ENCODE peak calls at places on chromosomes 11 and 22, in four cellular contexts. One of them, this sample, is unnamed.
A peak's percentile ranks its signal among the peaks of the same experiment; 100 is the strongest.

GRCh38 chr22:39545310-39546063 is 12.9 kb upstream of the RPS19BP1 start:
- DNase-seq in mammary epithelial cell: peak; percentile 32
- DNase-seq in pancreas: no peak
- DNase-seq in OCI-LY7: no peak
- DNase-seq in this sample: peak; percentile 76

GRCh38 chr11:91158901-91159537 is 936.2 kb upstream of the CHORDC1 start:
- DNase-seq in mammary epithelial cell: peak; percentile 42
- DNase-seq in pancreas: no peak
- DNase-seq in OCI-LY7: no peak
- DNase-seq in this sample: no peak

GRCh38 chr11:30586251-30587144 is at the start of gene MPPED2:
- DNase-seq in mammary epithelial cell: no peak
- DNase-seq in pancreas: peak; percentile 85
- DNase-seq in OCI-LY7: no peak
- DNase-seq in this sample: peak; percentile 55

GRCh38 chr11:11119917-11120316 is 233.1 kb downstream of the CSNK2A3 start:
- DNase-seq in mammary epithelial cell: no peak
- DNase-seq in pancreas: no peak
- DNase-seq in OCI-LY7: no peak
- DNase-seq in this sample: no peak

GRCh38 chr22:32996276-32996675 is 61.9 kb downstream of the SYN3 start:
- DNase-seq in mammary epithelial cell: no peak
- DNase-seq in pancreas: no peak
- DNase-seq in OCI-LY7: no peak
- DNase-seq in this sample: no peak

GRCh38 chr22:29195118-29195963 is 10.4 kb upstream of the EMID1 start:
- DNase-seq in mammary epithelial cell: no peak
- DNase-seq in pancreas: peak; percentile 17
- DNase-seq in OCI-LY7: no peak
- DNase-seq in this sample: no peak

GRCh38 chr11:130514316-130514715 is 65.9 kb downstream of the ADAMTS15 start:
- DNase-seq in mammary epithelial cell: no peak
- DNase-seq in pancreas: no peak
- DNase-seq in OCI-LY7: no peak
- DNase-seq in this sample: no peak

GRCh38 chr11:61728940-61729219 is 23.6 kb upstream of the MYRF start:
- DNase-seq in mammary epithelial cell: peak; percentile 77
- DNase-seq in pancreas: no peak
- DNase-seq in OCI-LY7: no peak
- DNase-seq in this sample: no peak

GRCh38 chr11:118149493-118149892 is 3.1 kb downstream of the SCN4B start:
- DNase-seq in mammary epithelial cell: no peak
- DNase-seq in pancreas: no peak
- DNase-seq in OCI-LY7: no peak
- DNase-seq in this sample: no peak

GRCh38 chr11:93005239-93005638 is 35.8 kb downstream of the MTNR1B start:
- DNase-seq in mammary epithelial cell: peak; percentile 86
- DNase-seq in pancreas: no peak
- DNase-seq in OCI-LY7: no peak
- DNase-seq in this sample: no peak

GRCh38 chr11:120025606-120026335 is 112.1 kb downstream of the TRIM29 start:
- DNase-seq in mammary epithelial cell: no peak
- DNase-seq in pancreas: no peak
- DNase-seq in OCI-LY7: no peak
- DNase-seq in this sample: no peak

GRCh38 chr22:39293766-39294368 is 25.6 kb downstream of the RPL3 start:
- DNase-seq in mammary epithelial cell: no peak
- DNase-seq in pancreas: peak; percentile 58
- DNase-seq in OCI-LY7: no peak
- DNase-seq in this sample: no peak

GRCh38 chr22:19111584-19111983 is 10.6 kb downstream of the DGCR2 start:
- DNase-seq in mammary epithelial cell: no peak
- DNase-seq in pancreas: no peak
- DNase-seq in OCI-LY7: no peak
- DNase-seq in this sample: no peak

GRCh38 chr11:6402561-6402981 is 12.3 kb downstream of the SMPD1 start:
- DNase-seq in mammary epithelial cell: no peak
- DNase-seq in pancreas: no peak
- DNase-seq in OCI-LY7: peak; percentile 95
- DNase-seq in this sample: peak; percentile 45

DNA sequence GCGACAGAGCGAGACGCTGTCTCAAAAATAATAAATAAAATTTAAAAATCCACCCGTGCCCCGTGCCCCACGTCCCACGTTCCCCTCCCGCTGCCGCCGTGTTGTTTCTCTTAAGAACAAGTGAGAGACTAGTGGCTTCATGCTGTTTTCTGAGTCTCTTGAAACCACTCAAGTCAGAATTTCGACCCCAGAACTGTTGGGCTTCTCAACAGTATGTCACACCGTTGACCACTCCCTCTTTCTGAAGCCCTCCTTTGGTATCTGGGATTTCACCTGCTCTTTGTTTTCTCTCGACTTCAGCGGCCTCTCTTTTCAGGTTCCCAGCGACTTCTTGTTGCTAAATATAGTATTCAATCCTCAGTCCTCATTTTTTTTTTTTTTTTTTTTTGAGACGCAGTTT is 974 bp downstream of the PPIL2 start:
- DNase-seq in mammary epithelial cell: no peak
- DNase-seq in pancreas: no peak
- DNase-seq in OCI-LY7: no peak
- DNase-seq in this sample: no peak
- H3K4me3 ChIP-seq in mammary epithelial cell: peak overlapping the region; percentile 81
- H3K4me3 ChIP-seq in pancreas: peak overlapping the region; percentile 60
- H3K4me3 ChIP-seq in OCI-LY7: peak overlapping the region; percentile 93
- H3K4me3 ChIP-seq in this sample: peak overlapping the region; percentile 6

DNA sequence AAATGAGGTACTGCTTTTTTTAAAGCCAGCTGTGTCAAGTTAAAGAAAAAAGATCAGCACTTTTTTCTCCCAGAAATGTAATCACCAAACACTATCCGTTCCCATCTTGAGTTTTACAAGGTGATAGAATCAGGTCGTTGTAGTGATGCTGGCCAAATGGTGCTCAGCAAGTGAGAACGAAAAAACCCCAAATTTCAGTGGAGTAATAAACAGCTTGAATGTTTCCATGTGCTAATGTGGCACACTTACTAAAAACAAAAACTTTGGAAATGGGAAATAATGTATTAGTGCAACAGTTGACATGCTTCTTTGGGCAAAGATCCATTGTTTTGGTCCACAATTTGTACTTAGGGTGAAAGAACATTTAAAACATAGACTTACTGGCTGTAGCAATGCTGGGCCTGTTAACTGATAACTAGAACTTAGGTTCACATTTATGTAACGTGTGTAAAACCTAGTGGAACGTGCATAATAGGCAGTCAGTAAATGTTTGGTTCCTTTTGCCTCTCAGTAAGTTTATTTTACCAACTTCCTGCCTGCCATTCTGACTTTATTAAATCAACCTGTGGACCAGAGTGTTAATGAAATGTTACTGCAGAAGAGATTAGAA is 15.4 kb upstream of the GDPD4 start:
- DNase-seq in mammary epithelial cell: no peak
- DNase-seq in pancreas: no peak
- DNase-seq in OCI-LY7: no peak
- DNase-seq in this sample: no peak
- H3K4me3 ChIP-seq in mammary epithelial cell: no peak overlapping the region
- H3K4me3 ChIP-seq in pancreas: no peak overlapping the region
- H3K4me3 ChIP-seq in OCI-LY7: no peak overlapping the region
- H3K4me3 ChIP-seq in this sample: no peak overlapping the region

GRCh38 chr11:122979815-122980656 is 1.6 kb downstream of the BSX start:
- DNase-seq in mammary epithelial cell: no peak
- DNase-seq in pancreas: no peak
- DNase-seq in OCI-LY7: no peak
- DNase-seq in this sample: no peak
- H3K4me3 ChIP-seq in mammary epithelial cell: no peak overlapping the region
- H3K4me3 ChIP-seq in pancreas: no peak overlapping the region
- H3K4me3 ChIP-seq in OCI-LY7: no peak overlapping the region
- H3K4me3 ChIP-seq in this sample: no peak overlapping the region

DNA sequence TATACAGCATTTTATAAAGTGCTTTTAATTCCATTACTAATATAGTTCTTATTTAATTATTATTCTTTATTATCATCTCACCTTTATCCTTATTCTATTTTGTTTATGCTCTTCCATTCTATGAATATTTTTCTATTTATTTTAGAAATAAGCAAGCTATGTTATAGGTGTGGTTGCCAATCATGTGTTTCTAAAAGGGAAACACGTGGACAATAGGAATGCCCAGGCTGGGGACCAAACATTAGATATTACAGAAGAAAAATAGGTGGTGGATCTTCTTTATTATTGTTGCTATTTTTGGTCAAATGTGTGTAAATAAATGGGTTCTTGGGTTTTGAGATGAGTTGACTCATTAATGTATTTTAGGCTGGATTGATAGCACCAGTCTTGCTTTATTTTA is 438.3 kb downstream of the RAB38 start:
- DNase-seq in mammary epithelial cell: no peak
- DNase-seq in pancreas: no peak
- DNase-seq in OCI-LY7: no peak
- DNase-seq in this sample: no peak
- H3K4me3 ChIP-seq in mammary epithelial cell: no peak overlapping the region
- H3K4me3 ChIP-seq in pancreas: no peak overlapping the region
- H3K4me3 ChIP-seq in OCI-LY7: no peak overlapping the region
- H3K4me3 ChIP-seq in this sample: no peak overlapping the region

DNA sequence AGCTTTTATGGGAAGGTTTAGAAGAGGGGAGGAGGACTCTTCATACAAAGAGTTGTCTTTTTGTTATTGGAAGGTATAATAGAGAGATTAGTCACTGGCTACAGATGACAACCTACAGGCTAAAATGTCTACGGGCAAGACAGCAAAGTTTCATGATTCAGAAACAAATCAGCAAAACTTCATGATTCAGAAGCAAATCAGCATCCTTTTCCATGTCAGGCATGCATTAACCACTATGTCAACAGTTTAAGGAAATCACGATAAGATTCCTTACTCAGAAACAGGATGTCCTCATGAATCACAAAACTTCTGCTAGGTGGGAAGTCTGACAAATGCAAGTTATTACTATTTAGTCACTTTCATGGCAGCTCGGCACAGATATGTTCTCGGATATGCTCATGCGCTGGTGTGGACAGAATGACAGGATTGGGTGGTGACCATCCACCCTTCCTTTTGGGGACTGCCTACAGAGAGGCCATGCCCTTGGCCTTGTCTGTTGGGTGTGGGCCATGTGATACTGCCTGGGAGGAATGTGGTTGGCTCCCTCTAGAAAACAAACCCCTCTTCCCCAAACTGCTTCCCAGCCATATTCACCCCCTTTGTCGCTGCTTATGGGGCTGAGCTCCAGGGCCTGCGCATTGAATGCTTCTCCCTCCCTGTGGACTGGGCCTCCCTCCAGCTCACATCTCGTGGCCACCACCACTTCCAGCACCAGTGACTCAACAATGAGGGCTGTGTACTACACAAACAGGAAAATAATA is 10.2 kb downstream of the C11orf91 start:
- DNase-seq in mammary epithelial cell: peak; percentile 99
- DNase-seq in pancreas: no peak
- DNase-seq in OCI-LY7: no peak
- DNase-seq in this sample: peak; percentile 66
- H3K4me3 ChIP-seq in mammary epithelial cell: no peak overlapping the region
- H3K4me3 ChIP-seq in pancreas: no peak overlapping the region
- H3K4me3 ChIP-seq in OCI-LY7: no peak overlapping the region
- H3K4me3 ChIP-seq in this sample: no peak overlapping the region

GRCh38 chr11:69382131-69383128 is 88.5 kb downstream of the MYEOV start:
- DNase-seq in mammary epithelial cell: no peak
- DNase-seq in pancreas: no peak
- DNase-seq in OCI-LY7: peak; percentile 82
- DNase-seq in this sample: no peak
- H3K4me3 ChIP-seq in mammary epithelial cell: no peak overlapping the region
- H3K4me3 ChIP-seq in pancreas: no peak overlapping the region
- H3K4me3 ChIP-seq in OCI-LY7: peak overlapping the region; percentile 50
- H3K4me3 ChIP-seq in this sample: no peak overlapping the region

DNA sequence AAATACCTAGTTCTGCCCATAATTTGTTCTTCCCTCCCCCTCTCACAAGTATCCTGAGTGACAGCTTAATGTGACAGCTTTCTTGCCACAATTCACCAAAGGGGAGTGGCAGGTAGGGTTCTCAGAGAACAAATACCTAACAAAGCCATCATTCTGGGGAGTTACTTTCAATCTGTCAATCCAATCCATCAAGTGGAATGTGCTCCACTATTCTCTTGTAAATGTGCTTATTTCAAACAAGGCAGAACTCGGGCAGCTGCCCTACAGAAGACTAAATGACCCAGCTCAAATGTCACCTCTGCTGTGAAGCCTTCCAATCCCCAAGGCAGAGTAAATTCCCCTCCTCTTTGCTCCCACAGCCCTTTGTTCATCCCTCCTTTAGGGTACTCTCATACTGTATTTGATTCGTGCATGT is 27.8 kb downstream of the LGR4 start:
- DNase-seq in mammary epithelial cell: no peak
- DNase-seq in pancreas: no peak
- DNase-seq in OCI-LY7: no peak
- DNase-seq in this sample: no peak
- H3K4me3 ChIP-seq in mammary epithelial cell: no peak overlapping the region
- H3K4me3 ChIP-seq in pancreas: no peak overlapping the region
- H3K4me3 ChIP-seq in OCI-LY7: no peak overlapping the region
- H3K4me3 ChIP-seq in this sample: no peak overlapping the region

GRCh38 chr11:134762248-134763029 is 350.4 kb upstream of the B3GAT1 start:
- DNase-seq in mammary epithelial cell: no peak
- DNase-seq in pancreas: no peak
- DNase-seq in OCI-LY7: no peak
- DNase-seq in this sample: no peak

GRCh38 chr11:134761361-134761760 is 349.3 kb upstream of the B3GAT1 start:
- DNase-seq in mammary epithelial cell: no peak
- DNase-seq in pancreas: no peak
- DNase-seq in OCI-LY7: no peak
- DNase-seq in this sample: no peak

GRCh38 chr11:134760957-134761356 is 348.9 kb upstream of the B3GAT1 start:
- DNase-seq in mammary epithelial cell: no peak
- DNase-seq in pancreas: no peak
- DNase-seq in OCI-LY7: no peak
- DNase-seq in this sample: no peak

GRCh38 chr11:134763030-134763388 is 351.0 kb upstream of the B3GAT1 start:
- DNase-seq in mammary epithelial cell: no peak
- DNase-seq in pancreas: no peak
- DNase-seq in OCI-LY7: no peak
- DNase-seq in this sample: no peak

DNA sequence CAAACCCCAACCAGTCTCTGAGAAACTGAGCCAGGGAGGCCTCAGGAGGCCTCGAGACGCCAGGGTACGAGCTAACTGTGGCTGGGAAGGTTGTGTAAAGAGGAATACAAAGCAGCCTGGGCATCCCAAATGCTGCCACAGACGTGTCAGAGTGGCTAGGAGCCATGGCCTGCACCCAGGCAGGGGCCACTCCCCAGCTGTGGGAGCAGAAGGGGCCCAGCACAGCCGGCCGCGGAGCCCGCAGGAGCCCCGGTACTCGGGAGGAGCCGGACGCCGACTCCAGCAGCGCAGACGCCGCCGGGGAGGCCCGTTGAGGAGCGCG is 349.8 kb upstream of the B3GAT1 start:
- DNase-seq in mammary epithelial cell: no peak
- DNase-seq in pancreas: no peak
- DNase-seq in OCI-LY7: no peak
- DNase-seq in this sample: no peak
- H3K4me3 ChIP-seq in mammary epithelial cell: no peak overlapping the region
- H3K4me3 ChIP-seq in pancreas: no peak overlapping the region
- H3K4me3 ChIP-seq in OCI-LY7: no peak overlapping the region
- H3K4me3 ChIP-seq in this sample: no peak overlapping the region

GRCh38 chr22:35860837-35861236 is 143.2 kb downstream of the APOL5 start:
- DNase-seq in mammary epithelial cell: no peak
- DNase-seq in pancreas: no peak
- DNase-seq in OCI-LY7: peak; percentile 88
- DNase-seq in this sample: no peak
- H3K4me3 ChIP-seq in mammary epithelial cell: no peak overlapping the region
- H3K4me3 ChIP-seq in pancreas: no peak overlapping the region
- H3K4me3 ChIP-seq in OCI-LY7: peak overlapping the region; percentile 47
- H3K4me3 ChIP-seq in this sample: no peak overlapping the region